ENCODE peak calls at places on chromosomes 13 and 19, in seven cellular contexts. L, S, M, Z, K, U and D are unnamed samples.

GRCh38 chr13:62502606-62503005 is 1087.0 kb upstream of the PCDH20 start:
- DNase-seq in L (no peak), S (no peak), M (no peak), Z (no peak), K (no peak), U (no peak), D (no peak)

GRCh38 chr19:17041994-17042393 is 15.4 kb upstream of the CPAMD8 start:
- DNase-seq in L (peak), S (no peak), M (no peak), Z (no peak), K (peak), U (peak), D (no peak)

GRCh38 chr13:23915308-23915707 is 18.0 kb upstream of the C1QTNF9B start:
- DNase-seq in L (no peak), S (no peak), M (no peak), Z (no peak), K (no peak), U (no peak), D (no peak)

GRCh38 chr19:6475321-6476108 is 6.1 kb downstream of the DENND1C start:
- DNase-seq in L (peak), S (no peak), M (no peak), Z (no peak), K (no peak), U (no peak), D (no peak)

GRCh38 chr13:41699759-41700158 is 242.4 kb downstream of the RGCC start:
- DNase-seq in L (no peak), S (no peak), M (no peak), Z (no peak), K (no peak), U (no peak), D (no peak)

GRCh38 chr13:52784591-52785340 is 45.1 kb upstream of the CNMD start:
- DNase-seq in L (no peak), S (no peak), M (no peak), Z (no peak), K (no peak), U (no peak), D (no peak)

GRCh38 chr19:31301306-31301980 is 47.8 kb downstream of the TSHZ3 start:
- DNase-seq in L (no peak), S (no peak), M (peak), Z (no peak), K (no peak), U (no peak), D (no peak)

GRCh38 chr19:4969292-4969771 is 419 bp downstream of the KDM4B start:
- DNase-seq in L (no peak), S (no peak), M (no peak), Z (no peak), K (no peak), U (no peak), D (no peak)

GRCh38 chr13:33727356-33728083 is 90.4 kb upstream of the RFC3 start:
- DNase-seq in L (no peak), S (no peak), M (no peak), Z (no peak), K (no peak), U (no peak), D (no peak)

GRCh38 chr19:54168174-54168917 is 4.6 kb downstream of the TMC4 start:
- DNase-seq in L (peak), S (peak), M (peak), Z (peak), K (peak), U (peak), D (peak)

GRCh38 chr19:4171676-4172075 is 10.7 kb downstream of the SIRT6 start:
- DNase-seq in L (no peak), S (no peak), M (no peak), Z (no peak), K (no peak), U (no peak), D (no peak)

GRCh38 chr13:19606152-19606551 is 27.3 kb upstream of the MPHOSPH8 start:
- DNase-seq in L (no peak), S (no peak), M (no peak), Z (no peak), K (no peak), U (no peak), D (no peak)

GRCh38 chr13:108268713-108269112 is 805 bp upstream of the TNFSF13B start:
- DNase-seq in L (no peak), S (no peak), M (no peak), Z (no peak), K (no peak), U (no peak), D (no peak)

GRCh38 chr13:31761951-31762350 is 22.6 kb downstream of the RXFP2 start:
- DNase-seq in L (no peak), S (no peak), M (no peak), Z (no peak), K (no peak), U (no peak), D (no peak)

GRCh38 chr13:110327036-110327790 is 20.1 kb downstream of the COL4A2 start:
- DNase-seq in L (no peak), S (no peak), M (peak), Z (no peak), K (no peak), U (no peak), D (no peak)

GRCh38 chr13:39417643-39418042 is 185.3 kb downstream of the LHFPL6 start:
- DNase-seq in L (no peak), S (no peak), M (no peak), Z (no peak), K (peak), U (no peak), D (no peak)

GRCh38 chr13:103203750-103204330 is 137.6 kb upstream of the SLC10A2 start:
- DNase-seq in L (no peak), S (no peak), M (no peak), Z (no peak), K (no peak), U (no peak), D (no peak)

GRCh38 chr19:23565256-23565655 is 121.8 kb downstream of the ZNF675 start:
- DNase-seq in L (no peak), S (no peak), M (no peak), Z (no peak), K (no peak), U (no peak), D (no peak)

GRCh38 chr19:40641306-40641705 is 40.1 kb downstream of the LTBP4 start:
- DNase-seq in L (no peak), S (no peak), M (no peak), Z (no peak), K (no peak), U (no peak), D (no peak)

GRCh38 chr19:40650749-40651305 is 39.6 kb downstream of the NUMBL start:
- DNase-seq in L (no peak), S (no peak), M (peak), Z (no peak), K (peak), U (peak), D (no peak)

GRCh38 chr19:40642062-40642706 is 41.0 kb downstream of the LTBP4 start:
- DNase-seq in L (no peak), S (no peak), M (no peak), Z (no peak), K (no peak), U (no peak), D (no peak)

GRCh38 chr19:40642757-40643325 is 41.7 kb downstream of the LTBP4 start:
- DNase-seq in L (no peak), S (no peak), M (no peak), Z (no peak), K (no peak), U (no peak), D (no peak)

GRCh38 chr19:40646564-40647254 is 43.7 kb downstream of the NUMBL start:
- DNase-seq in L (no peak), S (no peak), M (no peak), Z (no peak), K (no peak), U (no peak), D (peak)
- TF ChIP-seq CTCF in L (no peak), S (no peak), M (no peak), Z (no peak), K (no peak), U (no peak), D (no peak)

GRCh38 chr19:56841194-56841546 is 644 bp upstream of the PEG3 start:
- DNase-seq in L (no peak), S (no peak), M (no peak), Z (no peak), K (no peak), U (no peak), D (no peak)
- H3K4me3 ChIP-seq in L (no peak), S (no peak), M (no peak), Z (no peak), K (no peak), U (no peak), D (no peak)

GRCh38 chr13:95552539-95553270 is at the start of gene CLDN10:
- DNase-seq in L (no peak), S (no peak), M (no peak), Z (no peak), K (no peak), U (no peak), D (no peak)
- TF ChIP-seq CTCF in L (no peak), S (no peak), M (no peak), Z (no peak), K (peak), U (peak), D (no peak)

GRCh38 chr19:566844-567243 is 5.6 kb upstream of the BSG start:
- DNase-seq in L (no peak), S (no peak), M (no peak), Z (no peak), K (no peak), U (no peak), D (no peak)
- H3K4me3 ChIP-seq in L (no peak), S (no peak), M (no peak), Z (no peak), K (no peak), U (no peak), D (peak)

GRCh38 chr19:47511128-47511517 is 3.7 kb downstream of the NAPA start:
- DNase-seq in L (no peak), S (no peak), M (no peak), Z (no peak), K (no peak), U (no peak), D (no peak)

GRCh38 chr19:47509170-47509847 is 5.6 kb downstream of the NAPA start:
- DNase-seq in L (no peak), S (no peak), M (no peak), Z (no peak), K (no peak), U (no peak), D (no peak)

GRCh38 chr19:47511681-47512080 is 3.2 kb downstream of the NAPA start:
- DNase-seq in L (no peak), S (no peak), M (no peak), Z (no peak), K (no peak), U (no peak), D (no peak)

GRCh38 chr19:47509973-47510372 is 4.9 kb downstream of the NAPA start:
- DNase-seq in L (no peak), S (no peak), M (peak), Z (no peak), K (no peak), U (no peak), D (no peak)

GRCh38 chr19:47510516-47511127 is 4.2 kb downstream of the NAPA start:
- DNase-seq in L (no peak), S (no peak), M (no peak), Z (no peak), K (no peak), U (no peak), D (no peak)
- TF ChIP-seq CTCF in L (no peak), S (no peak), M (no peak), Z (no peak), K (no peak), U (no peak), D (no peak)

GRCh38 chr19:7554990-7555864 is 19.7 kb downstream of the PNPLA6 start:
- DNase-seq in L (peak), S (no peak), M (no peak), Z (no peak), K (no peak), U (no peak), D (peak)
- H3K4me3 ChIP-seq in L (no peak), S (no peak), M (no peak), Z (no peak), K (no peak), U (no peak), D (no peak)

GRCh38 chr19:38496603-38497487 is 63.4 kb downstream of the RYR1 start:
- DNase-seq in L (no peak), S (no peak), M (no peak), Z (no peak), K (no peak), U (peak), D (no peak)
- TF ChIP-seq CTCF in L (no peak), S (no peak), M (no peak), Z (no peak), K (no peak), U (no peak), D (no peak)

GRCh38 chr19:15251749-15252397 is 19.6 kb upstream of the EPHX3 start:
- DNase-seq in L (peak), S (peak), M (peak), Z (no peak), K (peak), U (peak), D (peak)
- H3K4me3 ChIP-seq in L (no peak), S (no peak), M (peak), Z (no peak), K (no peak), U (peak), D (peak)

GRCh38 chr13:26498524-26499208 is 58.8 kb upstream of the WASF3 start:
- DNase-seq in L (no peak), S (no peak), M (no peak), Z (no peak), K (no peak), U (no peak), D (no peak)

GRCh38 chr13:26503826-26504594 is 53.5 kb upstream of the WASF3 start:
- DNase-seq in L (no peak), S (no peak), M (no peak), Z (no peak), K (no peak), U (no peak), D (no peak)

GRCh38 chr13:26500618-26501320 is 56.7 kb upstream of the WASF3 start:
- DNase-seq in L (no peak), S (no peak), M (no peak), Z (no peak), K (no peak), U (no peak), D (no peak)

GRCh38 chr13:26499209-26499601 is 58.3 kb upstream of the WASF3 start:
- DNase-seq in L (no peak), S (no peak), M (no peak), Z (no peak), K (no peak), U (no peak), D (no peak)

GRCh38 chr13:26502826-26503225 is 54.7 kb upstream of the WASF3 start:
- DNase-seq in L (no peak), S (no peak), M (no peak), Z (no peak), K (peak), U (no peak), D (no peak)
- TF ChIP-seq CTCF in L (no peak), S (no peak), M (no peak), Z (no peak), K (no peak), U (no peak), D (no peak)